ENCODE peak calls at places on chromosomes 12 and 14, in eight cellular contexts. B is fibroblast of lung, X is endothelial cell, C is astrocyte of the spinal cord, N is IMR-90, E is right atrium auricular region, U is fibroblast of pulmonary artery, F is endodermal cell. K is an unnamed sample.

GRCh38 chr14:72892879-72893635 is 844 bp downstream of the DPF3 start:
- DNase-seq in B (peak), E (peak), X (peak), F (peak), C (peak), U (no peak), N (no peak), K (peak)

GRCh38 chr12:128783129-128783574 is 40.6 kb downstream of the SLC15A4 start:
- DNase-seq in N (peak), B (peak), F (no peak), C (peak), X (no peak), U (peak), E (no peak), K (no peak)

GRCh38 chr12:49068879-49069506 is 786 bp downstream of the RHEBL1 start:
- DNase-seq in E (no peak), C (no peak), N (no peak), X (no peak), F (no peak), U (no peak), B (no peak), K (peak)

GRCh38 chr14:44497148-44497547 is 9.9 kb downstream of the FSCB start:
- DNase-seq in F (no peak), C (no peak), E (no peak), B (no peak), U (no peak), N (no peak), X (no peak), K (no peak)

GRCh38 chr12:15818418-15818817 is 29.2 kb upstream of the EPS8 start:
- DNase-seq in U (no peak), X (no peak), N (no peak), B (no peak), E (no peak), F (no peak), C (no peak), K (no peak)

GRCh38 chr12:132287391-132288238 is 41.8 kb downstream of the GALNT9 start:
- DNase-seq in U (no peak), E (no peak), X (no peak), N (no peak), C (no peak), B (no peak), F (no peak), K (no peak)

GRCh38 chr14:81348086-81348485 is 52.0 kb downstream of the STON2 start:
- DNase-seq in F (no peak), U (no peak), B (no peak), C (no peak), X (no peak), E (no peak), N (no peak), K (no peak)

GRCh38 chr14:60977848-60978247 is 3.0 kb downstream of the TRMT5 start:
- DNase-seq in E (no peak), X (no peak), F (no peak), N (no peak), C (no peak), U (peak), B (no peak), K (no peak)

GRCh38 chr12:71636704-71637115 is 26.9 kb downstream of the ZFC3H1 start:
- DNase-seq in X (peak), C (peak), B (peak), N (peak), U (peak), F (peak), E (no peak), K (peak)

GRCh38 chr12:12976366-12976765 is 23.7 kb downstream of the HEBP1 start:
- DNase-seq in N (peak), B (peak), F (no peak), E (no peak), X (no peak), C (peak), U (peak), K (no peak)

GRCh38 chr12:119088917-119089667 is 89.6 kb upstream of the HSPB8 start:
- DNase-seq in B (no peak), E (peak), N (no peak), U (no peak), C (no peak), F (peak), X (no peak), K (no peak)

GRCh38 chr12:103327676-103328075 is 168.1 kb downstream of the C12orf42 start:
- DNase-seq in C (no peak), U (no peak), E (no peak), F (no peak), X (no peak), B (no peak), N (no peak), K (no peak)

GRCh38 chr14:61568572-61569011 is 126.7 kb upstream of the HIF1A start:
- DNase-seq in F (peak), B (no peak), N (no peak), X (peak), C (no peak), E (peak), U (no peak), K (peak)

GRCh38 chr12:125105600-125105999 is 40.4 kb downstream of the AACS start:
- DNase-seq in E (no peak), F (peak), B (no peak), C (no peak), N (no peak), U (no peak), X (no peak), K (no peak)

GRCh38 chr14:46571970-46572369 is 79.6 kb downstream of the RPL10L start:
- DNase-seq in F (no peak), X (no peak), N (no peak), B (peak), U (peak), E (no peak), C (peak), K (no peak)

GRCh38 chr14:99579077-99579836 is 24.8 kb downstream of the CCDC85C start:
- DNase-seq in X (no peak), F (no peak), B (no peak), E (no peak), U (no peak), C (no peak), N (no peak), K (no peak)

GRCh38 chr12:99131761-99132199 is 486.7 kb downstream of the APAF1 start:
- DNase-seq in B (peak), E (no peak), F (peak), U (no peak), N (no peak), X (peak), C (peak), K (peak)

GRCh38 chr12:26845984-26846383 is 13.0 kb upstream of the ITPR2 start:
- DNase-seq in F (no peak), N (peak), C (peak), B (peak), X (no peak), U (peak), E (peak), K (no peak)

GRCh38 chr12:5478081-5478706 is 46.3 kb downstream of the NTF3 start:
- DNase-seq in X (no peak), N (peak), U (no peak), C (peak), E (no peak), B (peak), F (no peak), K (no peak)

GRCh38 chr12:111546758-111547383 is 52.2 kb downstream of the ATXN2 start:
- DNase-seq in U (no peak), E (no peak), B (peak), C (peak), N (peak), X (no peak), F (no peak), K (no peak)

GRCh38 chr12:128698573-128698972 is 125.2 kb downstream of the SLC15A4 start:
- DNase-seq in C (no peak), E (no peak), N (no peak), B (no peak), F (peak), X (no peak), U (no peak), K (no peak)

GRCh38 chr14:25400607-25401206 is 350.8 kb upstream of the STXBP6 start:
- DNase-seq in N (peak), F (peak), X (peak), C (peak), E (peak), U (peak), B (peak), K (peak)

GRCh38 chr14:24351517-24351916 is 11.7 kb upstream of the RIPK3 start:
- DNase-seq in F (peak), U (peak), E (no peak), B (no peak), X (no peak), N (peak), C (no peak), K (no peak)
- TF ChIP-seq CTCF in F (peak), U (no peak), E (peak), B (no peak), X (no peak), N (no peak), C (peak), K (no peak)

DNA sequence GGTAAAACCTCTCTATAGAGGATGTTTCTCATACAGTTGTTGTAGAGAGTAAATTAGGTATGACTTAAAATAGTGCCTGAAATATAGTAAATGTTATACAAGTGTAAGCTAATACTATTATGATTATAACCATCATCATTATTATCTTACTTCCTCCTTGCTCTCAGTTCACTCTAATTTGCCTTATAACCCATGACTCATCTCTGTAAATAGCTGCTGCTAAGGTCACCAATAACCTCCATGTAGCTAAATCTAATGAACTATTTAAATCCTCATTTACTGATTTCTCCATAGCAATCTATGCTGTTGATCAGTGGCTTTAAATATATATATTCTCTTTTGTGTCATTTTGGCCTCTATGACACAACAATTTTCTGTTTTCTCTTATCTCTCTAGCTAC is 109.6 kb downstream of the RMST start:
- DNase-seq in X (no peak), F (no peak), E (no peak), U (no peak), C (no peak), N (no peak), B (no peak), K (no peak)
- TF ChIP-seq CTCF in X (no peak), F (no peak), E (no peak), U (no peak), C (no peak), N (no peak), B (no peak), K (no peak)

DNA sequence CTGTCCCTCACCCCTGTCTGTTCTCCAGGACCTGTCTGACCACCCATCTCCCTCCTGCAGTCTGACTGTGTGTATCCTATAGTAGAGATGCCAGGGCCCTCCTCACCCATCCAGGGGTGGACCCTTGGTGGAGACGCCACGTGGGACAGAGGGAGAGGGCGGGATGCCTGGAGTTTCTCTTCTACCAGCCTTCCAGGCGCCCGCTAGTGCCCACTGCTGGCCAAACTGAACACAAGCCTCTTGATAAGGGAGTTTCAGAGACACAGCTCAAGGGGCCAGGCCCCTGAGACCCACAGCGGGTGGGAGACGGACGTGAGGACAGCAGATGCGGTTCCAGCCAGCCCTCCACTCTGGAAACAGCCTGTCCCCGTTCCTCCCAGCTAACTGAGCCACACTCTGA is 147.3 kb downstream of the RBM19 start:
- DNase-seq in F (peak), B (no peak), X (peak), U (peak), E (no peak), C (no peak), N (no peak), K (peak)
- TF ChIP-seq CTCF in F (peak), B (no peak), X (peak), U (peak), E (no peak), C (peak), N (peak), K (peak)

GRCh38 chr12:50192908-50193307 is 25.7 kb upstream of the CERS5 start:
- DNase-seq in X (no peak), F (no peak), E (no peak), U (peak), B (peak), C (peak), N (peak), K (no peak)
- TF ChIP-seq CTCF in X (no peak), F (no peak), E (no peak), U (no peak), B (no peak), C (no peak), N (no peak), K (no peak)

DNA sequence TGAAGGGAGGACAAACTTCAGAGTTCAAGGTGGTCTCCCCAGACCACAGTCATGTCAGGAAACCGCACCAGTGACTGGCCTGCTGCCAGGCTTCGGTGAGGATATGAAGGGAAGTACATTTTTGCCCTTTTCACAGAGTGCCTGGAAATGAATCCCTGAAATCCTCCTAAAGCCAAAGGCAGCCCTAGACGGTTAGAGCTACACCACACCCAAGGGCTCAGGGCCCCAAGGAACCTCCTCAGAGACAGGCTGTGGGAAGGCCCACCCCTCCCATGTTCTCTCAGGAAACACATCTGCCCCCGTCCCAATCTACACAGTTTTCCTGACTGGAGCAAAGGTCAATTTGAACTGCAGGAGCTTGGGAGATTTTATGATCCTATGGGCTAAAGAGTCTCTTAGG is 9.3 kb upstream of the RNASE1 start:
- DNase-seq in X (no peak), C (no peak), U (no peak), F (peak), N (no peak), E (no peak), B (no peak), K (no peak)
- TF ChIP-seq CTCF in X (no peak), C (no peak), U (no peak), F (no peak), N (no peak), E (no peak), B (no peak), K (no peak)